ENCODE peak calls at places on chromosomes 1 and 21, in five cellular contexts. D is activated CD4-positive, alpha-beta T cell treated with anti-CD3 and anti-CD28 coated beads for 24 hours; N is T-helper 17 cell; T is tibial artery; W is esophagus muscularis mucosa. E is an unnamed sample.

GRCh38 chr1:215957692-215958091 is 390.6 kb downstream of the KCTD3 start:
- DNase-seq in D (no peak), T (no peak), N (no peak), W (no peak), E (no peak)

GRCh38 chr1:228393268-228393699 is 13.4 kb downstream of the TRIM11 start:
- DNase-seq in W (no peak), T (peak; percentile 67), N (no peak), D (no peak), E (no peak)

GRCh38 chr1:15053091-15053657 is 100.4 kb upstream of the TMEM51 start:
- DNase-seq in W (no peak), D (no peak), N (no peak), T (no peak), E (no peak)

GRCh38 chr1:188904201-188904600 is 1573.5 kb downstream of the BRINP3 start:
- DNase-seq in T (no peak), W (no peak), D (no peak), N (no peak), E (no peak)

GRCh38 chr21:34946385-34947121 is 102.5 kb downstream of the RUNX1 start:
- DNase-seq in W (no peak), T (no peak), D (no peak), N (no peak), E (no peak)

GRCh38 chr1:27887215-27888035 is 15.1 kb downstream of the THEMIS2 start:
- DNase-seq in W (no peak), D (no peak), T (no peak), N (no peak), E (no peak)

GRCh38 chr1:31655104-31655503 is 10.4 kb upstream of the PEF1 start:
- DNase-seq in W (no peak), N (no peak), D (no peak), T (no peak), E (no peak)

GRCh38 chr1:206682111-206682510 is 2.6 kb upstream of the MAPKAPK2 start:
- DNase-seq in D (no peak), W (no peak), N (no peak), T (no peak), E (no peak)

GRCh38 chr1:81695741-81696140 is 105.0 kb upstream of the ADGRL2 start:
- DNase-seq in T (no peak), N (no peak), D (no peak), W (no peak), E (no peak)

GRCh38 chr1:50829010-50829958 is 130.8 kb downstream of the FAF1 start:
- DNase-seq in D (no peak), T (no peak), W (no peak), N (no peak), E (no peak)

GRCh38 chr1:185442065-185442464 is 125.0 kb upstream of the IVNS1ABP start:
- DNase-seq in T (no peak), W (no peak), N (no peak), D (no peak), E (no peak)

GRCh38 chr1:162145280-162145965 is 75.9 kb downstream of the NOS1AP start:
- DNase-seq in N (no peak), W (peak; percentile 42), T (no peak), D (no peak), E (no peak)